ENCODE peak calls at places on chromosomes 1 and 21, in five cellular contexts. P is dorsolateral prefrontal cortex, F is lung, D is fibroblast of the aortic adventitia, M is fibroblast of lung. A is an unnamed sample.

GRCh38 chr1:207910678-207911354 is at the start of gene CD34:
- DNase-seq in F (no peak), D (peak), M (no peak), P (no peak), A (no peak)

GRCh38 chr1:95309031-95309459 is 75.0 kb downstream of the RWDD3 start:
- DNase-seq in M (peak), D (peak), F (no peak), P (peak), A (peak)

GRCh38 chr21:44739316-44739715 is 27.9 kb upstream of the TSPEAR start:
- DNase-seq in P (no peak), D (no peak), M (no peak), F (no peak), A (no peak)

GRCh38 chr1:226939439-226940028 is 560 bp upstream of the COQ8A start:
- DNase-seq in P (peak), M (no peak), F (peak), D (no peak), A (peak)

GRCh38 chr1:15288173-15288926 is 41.3 kb downstream of the FHAD1 start:
- DNase-seq in P (no peak), M (no peak), D (no peak), F (no peak), A (no peak)

GRCh38 chr1:235722858-235723257 is 73.3 kb upstream of the GNG4 start:
- DNase-seq in P (no peak), M (no peak), D (no peak), F (no peak), A (no peak)

GRCh38 chr1:109204484-109204883 is 9.2 kb upstream of the SARS1 start:
- DNase-seq in M (no peak), F (no peak), P (no peak), D (no peak), A (no peak)

GRCh38 chr1:182869241-182869666 is 30.1 kb downstream of the DHX9 start:
- DNase-seq in D (no peak), P (no peak), F (no peak), M (no peak), A (no peak)

GRCh38 chr1:7454052-7454815 is 316.9 kb upstream of the VAMP3 start:
- DNase-seq in F (peak), D (peak), M (peak), P (peak), A (no peak)

GRCh38 chr1:166165661-166166399 is 971 bp downstream of the FAM78B start:
- DNase-seq in F (no peak), M (peak), D (peak), P (no peak), A (peak)

GRCh38 chr1:211549092-211549749 is 29.7 kb downstream of the SLC30A1 start:
- DNase-seq in F (no peak), D (no peak), M (no peak), P (peak), A (peak)

A was measured in prostate gland.